ENCODE peak calls at places on chromosome 2, in four cellular contexts. Q, L, A and P are unnamed samples.
A peak's percentile ranks its signal among the peaks of the same experiment; 100 is the strongest.

GRCh38 chr2:72367530-72368225 is 220.0 kb upstream of the CYP26B1 start:
- DNase-seq in A (no peak), L (peak; percentile 78), Q (peak; percentile 52), P (peak; percentile 90)

GRCh38 chr2:67572721-67573485 is 175.8 kb downstream of the ETAA1 start:
- DNase-seq in Q (no peak), L (no peak), A (no peak), P (peak; percentile 22)

GRCh38 chr2:41981417-41981816 is 66.4 kb upstream of the PKDCC start:
- DNase-seq in Q (no peak), L (no peak), A (no peak), P (no peak)

GRCh38 chr2:116133563-116133962 is 1680.9 kb upstream of the DDX18 start:
- DNase-seq in L (no peak), Q (no peak), A (no peak), P (no peak)

GRCh38 chr2:23435250-23436035 is 50.5 kb downstream of the KLHL29 start:
- DNase-seq in L (peak; percentile 56), A (no peak), Q (no peak), P (no peak)

GRCh38 chr2:124585277-124585676 is 560.2 kb downstream of the CNTNAP5 start:
- DNase-seq in Q (no peak), A (no peak), L (no peak), P (no peak)

GRCh38 chr2:135257383-135258090 is 205.4 kb downstream of the RAB3GAP1 start:
- DNase-seq in L (no peak), A (no peak), Q (no peak), P (peak; percentile 85)

GRCh38 chr2:175807031-175807873 is 194.8 kb downstream of the LNPK start:
- DNase-seq in L (peak; percentile 30), A (no peak), Q (no peak), P (peak; percentile 16)

GRCh38 chr2:166138144-166138543 is 10.3 kb upstream of the SCN1A start:
- DNase-seq in L (peak; percentile 70), A (no peak), Q (no peak), P (no peak)

GRCh38 chr2:23589739-23590138 is 204.8 kb downstream of the KLHL29 start:
- DNase-seq in A (no peak), L (no peak), Q (no peak), P (no peak)

GRCh38 chr2:190136825-190137224 is 74.3 kb upstream of the MSTN start:
- DNase-seq in L (no peak), A (no peak), Q (no peak), P (no peak)

GRCh38 chr2:233082934-233083755 is 23.0 kb downstream of the INPP5D start:
- DNase-seq in A (no peak), Q (no peak), L (no peak), P (no peak)

GRCh38 chr2:170974304-170974993 is 45.4 kb downstream of the GORASP2 start:
- DNase-seq in A (no peak), L (peak; percentile 92), Q (no peak), P (no peak)
- H3K4ac ChIP-seq in A (peak overlapping the region; percentile 70), L (no peak overlapping the region), Q (no peak overlapping the region), P (peak overlapping the region; percentile 98)

GRCh38 chr2:128027801-128028667 is at the start of gene SAP130:
- DNase-seq in L (peak; percentile 98), Q (peak; percentile 99), A (peak; percentile 90), P (peak; percentile 89)
- H3K4ac ChIP-seq in L (no peak within 1 kb of the TSS), Q (no peak within 1 kb of the TSS), A (no peak within 1 kb of the TSS), P (peak within 1 kb of the TSS; percentile 65)

GRCh38 chr2:128379021-128380005 is 60.6 kb upstream of the HS6ST1 start:
- DNase-seq in Q (peak; percentile 27), L (peak; percentile 73), A (no peak), P (peak; percentile 37)
- H3K4ac ChIP-seq in Q (no peak overlapping the region), L (no peak overlapping the region), A (no peak overlapping the region), P (peak overlapping the region; percentile 94)

DNA sequence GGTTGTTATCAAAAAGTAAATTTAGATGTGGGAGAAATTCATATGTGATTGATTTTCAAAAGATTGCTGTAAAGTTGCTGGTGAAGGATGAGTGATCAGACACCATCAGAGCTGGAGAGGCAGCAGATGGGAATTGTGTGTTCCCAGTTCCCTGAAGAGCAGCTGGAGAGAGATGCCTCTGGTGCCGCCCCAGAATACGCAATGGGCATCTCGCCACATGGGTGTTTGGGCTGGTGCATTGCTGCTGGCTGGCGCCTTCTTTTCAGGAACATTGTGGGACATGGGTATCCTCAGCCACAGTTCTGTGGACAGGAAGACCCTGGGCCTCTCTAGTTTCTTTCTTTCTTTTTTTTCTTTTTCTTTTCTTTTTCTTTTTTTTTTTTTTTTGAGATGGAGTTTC is 11.9 kb downstream of the ATG4B start:
- DNase-seq in A (no peak), Q (no peak), L (no peak), P (no peak)
- H3K4ac ChIP-seq in A (no peak overlapping the region), Q (no peak overlapping the region), L (no peak overlapping the region), P (no peak overlapping the region)

DNA sequence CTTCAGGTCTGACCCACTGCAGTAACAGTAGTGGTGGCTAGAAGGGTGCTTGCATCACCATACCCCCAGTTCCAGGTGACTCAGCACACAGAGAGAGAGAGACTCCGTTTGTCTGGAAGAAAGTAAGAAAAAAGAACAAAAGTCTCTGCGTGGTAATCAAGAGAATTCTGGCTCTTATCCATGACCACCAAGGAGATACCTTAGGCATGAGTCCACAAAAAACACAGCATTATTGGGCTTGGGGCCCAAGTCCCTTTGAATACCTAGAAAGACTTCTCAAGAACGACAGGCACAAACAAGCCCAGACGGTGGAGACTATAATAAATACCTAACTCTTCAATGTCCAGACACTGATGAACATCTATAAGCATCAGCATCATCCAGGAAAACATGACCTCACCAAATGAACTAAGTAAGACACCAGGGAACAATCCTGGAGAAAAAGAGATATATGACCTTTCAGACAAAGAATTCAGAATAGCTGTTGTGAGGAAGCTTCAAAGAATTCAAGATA is 21.7 kb upstream of the BAZ2B start:
- DNase-seq in A (no peak), L (peak; percentile 74), Q (no peak), P (peak; percentile 91)
- H3K4ac ChIP-seq in A (no peak overlapping the region), L (no peak overlapping the region), Q (no peak overlapping the region), P (peak overlapping the region; percentile 6)

GRCh38 chr2:127065932-127066318 is 41.0 kb downstream of the BIN1 start:
- DNase-seq in L (no peak), Q (no peak), A (no peak), P (no peak)
- H3K4ac ChIP-seq in L (no peak overlapping the region), Q (no peak overlapping the region), A (no peak overlapping the region), P (peak overlapping the region; percentile 91)